ENCODE peak calls at places on chromosomes 5 and 9, in seven cellular contexts. Y, S, X, V, K, P and I are unnamed samples.

GRCh38 chr5:77292026-77292757 is 81.7 kb downstream of the PDE8B start:
- DNase-seq in Y (peak; percentile 78), S (no peak), X (no peak), V (peak; percentile 41), K (no peak), P (peak; percentile 59), I (no peak)

GRCh38 chr5:115656404-115656803 is 30.6 kb upstream of the TMED7 start:
- DNase-seq in Y (peak; percentile 20), S (no peak), X (no peak), V (no peak), K (no peak), P (no peak), I (no peak)

GRCh38 chr5:81819556-81820314 is 68.8 kb upstream of the SSBP2 start:
- DNase-seq in Y (peak; percentile 68), S (no peak), X (no peak), V (no peak), K (no peak), P (no peak), I (peak; percentile 20)

GRCh38 chr5:14069021-14069420 is 74.1 kb upstream of the TRIO start:
- DNase-seq in Y (no peak), S (no peak), X (no peak), V (no peak), K (no peak), P (no peak), I (no peak)

GRCh38 chr5:121691478-121691877 is 160.2 kb upstream of the FTMT start:
- DNase-seq in Y (peak; percentile 2), S (no peak), X (no peak), V (no peak), K (no peak), P (no peak), I (no peak)

GRCh38 chr5:66015296-66015960 is 89.1 kb downstream of the ERBIN start:
- DNase-seq in Y (no peak), S (no peak), X (no peak), V (no peak), K (no peak), P (no peak), I (peak; percentile 3)

GRCh38 chr9:76534031-76534430 is 75.0 kb downstream of the GCNT1 start:
- DNase-seq in Y (peak; percentile 94), S (no peak), X (no peak), V (peak; percentile 32), K (no peak), P (no peak), I (peak; percentile 66)

GRCh38 chr5:151772868-151773561 is 1.3 kb downstream of the G3BP1 start:
- DNase-seq in Y (peak; percentile 53), S (no peak), X (no peak), V (no peak), K (no peak), P (peak; percentile 30), I (peak; percentile 43)